ENCODE peak calls at places on chromosomes 12 and 14, in eight cellular contexts. L, C, U, E, V, S, K and I are unnamed samples. For H3K27me3, the result is how much of the 10 kb centered on the place peaks cover.

GRCh38 chr12:52232916-52233461 is at the start of gene KRT7:
- DNase-seq in E (no peak), S (no peak), C (peak), L (peak), U (no peak), V (no peak), K (no peak), I (peak)

GRCh38 chr12:27653661-27654060 is 42.6 kb upstream of the REP15 start:
- DNase-seq in V (no peak), K (peak), C (no peak), E (no peak), U (no peak), L (no peak), S (no peak), I (no peak)

GRCh38 chr14:54343276-54344121 is 53.3 kb upstream of the CDKN3 start:
- DNase-seq in L (peak), C (no peak), V (no peak), E (no peak), S (no peak), U (no peak), K (no peak), I (no peak)

GRCh38 chr14:39430762-39431415 is 1.3 kb downstream of the FBXO33 start:
- DNase-seq in C (no peak), U (no peak), K (no peak), V (peak), L (no peak), E (no peak), S (no peak), I (no peak)

GRCh38 chr14:74652541-74652940 is 40.5 kb upstream of the LTBP2 start:
- DNase-seq in L (no peak), V (no peak), K (no peak), S (no peak), C (no peak), U (no peak), E (no peak), I (no peak)

GRCh38 chr12:116535241-116535640 is 23.9 kb upstream of the MAP1LC3B2 start:
- DNase-seq in S (no peak), V (no peak), L (no peak), U (no peak), C (no peak), E (no peak), K (no peak), I (no peak)

GRCh38 chr12:57040750-57041149 is 9.2 kb downstream of the MYO1A start:
- DNase-seq in S (no peak), L (no peak), K (no peak), V (no peak), E (no peak), C (no peak), U (no peak), I (no peak)

GRCh38 chr14:76203086-76204001 is 51.6 kb downstream of the GPATCH2L start:
- DNase-seq in C (peak), E (no peak), L (peak), K (no peak), U (no peak), S (no peak), V (peak), I (no peak)

GRCh38 chr14:78790262-78790661 is 620.1 kb downstream of the NRXN3 start:
- DNase-seq in E (no peak), K (no peak), U (peak), C (no peak), S (no peak), V (peak), L (no peak), I (no peak)

GRCh38 chr12:17097674-17098073 is 491.7 kb upstream of the LMO3 start:
- DNase-seq in C (peak), V (no peak), S (no peak), L (no peak), U (no peak), E (no peak), K (no peak), I (no peak)

GRCh38 chr12:124286414-124286813 is 8.5 kb upstream of the RFLNA start:
- DNase-seq in C (no peak), U (no peak), E (no peak), K (no peak), V (no peak), L (no peak), S (no peak), I (no peak)

GRCh38 chr12:11695321-11695720 is 45.8 kb downstream of the ETV6 start:
- DNase-seq in S (no peak), C (no peak), V (peak), E (no peak), L (no peak), K (no peak), U (no peak), I (no peak)

GRCh38 chr12:119783787-119784186 is 93.3 kb downstream of the CIT start:
- DNase-seq in L (no peak), U (no peak), E (no peak), K (no peak), V (no peak), S (no peak), C (no peak), I (no peak)

GRCh38 chr14:58151264-58151700 is 731 bp downstream of the ARMH4 start:
- DNase-seq in E (no peak), L (peak), S (no peak), K (no peak), V (no peak), U (no peak), C (peak), I (no peak)

GRCh38 chr12:96069511-96070231 is 34.3 kb upstream of the LTA4H start:
- DNase-seq in K (no peak), S (no peak), E (no peak), C (no peak), L (no peak), V (no peak), U (no peak), I (no peak)

GRCh38 chr14:31059152-31059924 is 33.2 kb upstream of the STRN3 start:
- DNase-seq in E (no peak), L (peak), K (no peak), S (peak), C (peak), V (peak), U (no peak), I (peak)

GRCh38 chr12:32877670-32878459 is 18.7 kb downstream of the PKP2 start:
- DNase-seq in S (peak), U (no peak), E (no peak), C (no peak), V (peak), K (no peak), L (no peak), I (no peak)

GRCh38 chr12:76899522-76899921 is 20.7 kb upstream of the CSRP2 start:
- DNase-seq in U (no peak), V (no peak), E (no peak), L (no peak), S (no peak), C (no peak), K (no peak), I (no peak)

GRCh38 chr14:103284574-103285467 is 49.2 kb upstream of the EIF5 start:
- DNase-seq in V (peak), S (no peak), L (peak), K (no peak), E (no peak), C (no peak), U (no peak), I (no peak)

GRCh38 chr12:55996715-55997534 is at the start of gene SUOX:
- DNase-seq in S (peak), K (peak), L (peak), E (no peak), V (peak), U (peak), C (peak), I (peak)

GRCh38 chr14:103444837-103445524 is 59.8 kb downstream of the MARK3 start:
- DNase-seq in V (no peak), K (no peak), C (peak), L (no peak), U (no peak), S (no peak), E (no peak), I (no peak)

GRCh38 chr14:23492618-23493272 is 23.2 kb downstream of the NGDN start:
- DNase-seq in C (no peak), S (no peak), E (no peak), L (no peak), K (no peak), V (peak), U (no peak), I (no peak)

GRCh38 chr14:22561661-22562579 is 27.1 kb downstream of the DAD1 start:
- DNase-seq in L (no peak), E (peak), C (no peak), K (no peak), U (no peak), S (no peak), V (no peak), I (peak)

GRCh38 chr12:11981174-11981733 is 89.5 kb upstream of the BCL2L14 start:
- DNase-seq in K (peak), V (peak), C (no peak), U (no peak), L (peak), E (peak), S (no peak), I (no peak)

GRCh38 chr14:104558231-104559042 is 21.1 kb upstream of the C14orf180 start:
- DNase-seq in K (no peak), V (no peak), L (no peak), E (no peak), S (peak), C (no peak), U (no peak), I (no peak)

GRCh38 chr12:68336754-68337343 is 4.7 kb upstream of the MDM1 start:
- DNase-seq in K (no peak), C (no peak), V (no peak), U (no peak), S (no peak), E (no peak), L (peak), I (no peak)

GRCh38 chr14:90137807-90138206 is 76.0 kb downstream of the KCNK13 start:
- DNase-seq in C (no peak), U (no peak), L (peak), V (no peak), E (no peak), S (no peak), K (no peak), I (no peak)

GRCh38 chr12:332581-333205 is 56.4 kb downstream of the KDM5A start:
- DNase-seq in L (no peak), C (no peak), S (no peak), V (peak), U (no peak), K (no peak), E (no peak), I (no peak)

GRCh38 chr14:55891692-55892091 is 226.5 kb upstream of the PELI2 start:
- DNase-seq in E (no peak), V (no peak), L (no peak), U (no peak), S (no peak), K (no peak), C (no peak), I (no peak)

GRCh38 chr12:112855375-112855774 is 51.4 kb upstream of the OAS1 start:
- DNase-seq in V (peak), K (no peak), S (no peak), E (no peak), C (no peak), L (peak), U (no peak), I (no peak)

GRCh38 chr12:99915251-99916082 is 69.3 kb downstream of the ANKS1B start:
- DNase-seq in L (peak), E (no peak), U (no peak), K (no peak), S (no peak), V (peak), C (no peak), I (no peak)

GRCh38 chr12:1657616-1658167 is 28.7 kb downstream of the WNT5B start:
- DNase-seq in K (no peak), L (no peak), S (no peak), C (no peak), V (no peak), U (no peak), E (no peak), I (no peak)

GRCh38 chr12:1663440-1664132 is 27.3 kb upstream of the ADIPOR2 start:
- DNase-seq in S (no peak), C (no peak), E (no peak), V (no peak), U (no peak), L (no peak), K (no peak), I (no peak)

GRCh38 chr12:1661553-1662335 is 29.1 kb upstream of the ADIPOR2 start:
- DNase-seq in E (peak), V (peak), L (peak), U (peak), S (peak), K (peak), C (peak), I (peak)

GRCh38 chr12:1662761-1663439 is 28.0 kb upstream of the ADIPOR2 start:
- DNase-seq in E (peak), L (no peak), C (peak), K (peak), V (peak), S (no peak), U (peak), I (peak)

GRCh38 chr12:1660304-1661187 is 30.3 kb upstream of the ADIPOR2 start:
- DNase-seq in V (peak), K (peak), C (peak), U (no peak), S (no peak), E (peak), L (no peak), I (peak)
- H3K27me3 ChIP-seq in V (under half), K (under half), C (under half), U (under half), S (under half), E (under half), L (under half), I (under half)

GRCh38 chr12:1629338-1630080 is 478 bp downstream of the WNT5B start:
- DNase-seq in E (no peak), K (no peak), L (no peak), V (no peak), S (no peak), C (peak), U (peak), I (no peak)
- H3K27me3 ChIP-seq in E (under half), K (under half), L (under half), V (under half), S (under half), C (under half), U (under half), I (under half)

GRCh38 chr12:53951577-53952334 is 2.9 kb upstream of the HOXC12 start:
- DNase-seq in E (no peak), S (no peak), V (no peak), K (no peak), U (no peak), C (no peak), L (no peak), I (no peak)
- H3K27me3 ChIP-seq in E (half or more), S (half or more), V (half or more), K (half or more), U (half or more), C (half or more), L (under half), I (under half)

DNA sequence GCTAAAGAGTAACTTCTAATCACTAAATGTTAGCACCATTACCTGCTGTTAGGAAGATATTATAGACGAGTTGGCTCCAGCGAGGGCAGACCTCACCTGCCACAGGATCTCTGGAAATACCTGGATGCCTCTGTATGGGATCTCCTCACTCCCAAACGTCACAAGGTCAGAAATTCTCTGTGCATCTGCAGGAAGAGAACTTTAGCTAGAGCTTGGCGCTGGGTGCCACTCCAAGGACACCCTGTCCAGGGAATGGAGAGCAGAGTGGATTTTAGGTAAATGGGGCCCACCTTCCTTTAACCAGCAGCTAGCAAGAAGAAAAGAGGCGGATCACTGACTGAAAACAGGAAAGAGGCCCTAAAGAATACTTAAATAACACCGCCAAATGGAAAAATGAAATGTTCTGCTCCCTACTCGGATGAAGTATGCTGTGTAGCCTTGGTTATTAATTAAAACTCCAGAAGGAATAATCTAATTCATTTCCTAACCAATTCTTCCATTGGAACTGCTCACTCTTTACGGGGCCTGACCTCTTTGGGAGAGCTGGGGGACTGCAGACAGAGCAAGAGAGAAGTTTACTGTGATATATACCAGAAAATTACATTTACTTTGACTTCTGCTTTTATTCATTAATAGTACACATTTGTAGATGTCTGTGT is 4.2 kb upstream of the FOXG1 start:
- DNase-seq in K (no peak), C (no peak), L (no peak), E (no peak), S (no peak), V (no peak), U (no peak), I (no peak)
- H3K27me3 ChIP-seq in K (under half), C (half or more), L (half or more), E (under half), S (half or more), V (half or more), U (under half), I (under half)